ENCODE peak calls at places on chromosomes 6 and 20, in nine cellular contexts. One of them, this sample, is unnamed.

GRCh38 chr6:10210052-10210451 is 204.8 kb downstream of the TFAP2A start:
- DNase-seq in pancreas: no peak
- DNase-seq in NCI-H2171 treated with DMSO at 0.1 percent for 48 hours: no peak
- DNase-seq in right cardiac atrium: no peak
- DNase-seq in nephron progenitor cell: no peak
- DNase-seq in NCI-H1105 treated with DMSO at 0.1 percent for 48 hours: no peak
- DNase-seq in iris pigment epithelial cell: peak; percentile 68
- DNase-seq in astrocyte of the cerebellum: no peak
- DNase-seq in fibroblast of pulmonary artery: peak; percentile 3
- DNase-seq in this sample: no peak

GRCh38 chr20:32524871-32525501 is 60.1 kb downstream of the NOL4L start:
- DNase-seq in pancreas: peak; percentile 93
- DNase-seq in NCI-H2171 treated with DMSO at 0.1 percent for 48 hours: peak; percentile 63
- DNase-seq in right cardiac atrium: peak; percentile 91
- DNase-seq in nephron progenitor cell: no peak
- DNase-seq in NCI-H1105 treated with DMSO at 0.1 percent for 48 hours: peak; percentile 81
- DNase-seq in iris pigment epithelial cell: no peak
- DNase-seq in astrocyte of the cerebellum: no peak
- DNase-seq in fibroblast of pulmonary artery: no peak
- DNase-seq in this sample: no peak

GRCh38 chr6:120005292-120005976 is 655.9 kb upstream of the MAN1A1 start:
- DNase-seq in pancreas: no peak
- DNase-seq in NCI-H2171 treated with DMSO at 0.1 percent for 48 hours: peak; percentile 88
- DNase-seq in right cardiac atrium: no peak
- DNase-seq in nephron progenitor cell: no peak
- DNase-seq in NCI-H1105 treated with DMSO at 0.1 percent for 48 hours: peak; percentile 13
- DNase-seq in iris pigment epithelial cell: no peak
- DNase-seq in astrocyte of the cerebellum: no peak
- DNase-seq in fibroblast of pulmonary artery: no peak
- DNase-seq in this sample: peak; percentile 6

GRCh38 chr6:33628401-33628964 is 7.4 kb downstream of the ITPR3 start:
- DNase-seq in pancreas: no peak
- DNase-seq in NCI-H2171 treated with DMSO at 0.1 percent for 48 hours: peak; percentile 20
- DNase-seq in right cardiac atrium: no peak
- DNase-seq in nephron progenitor cell: no peak
- DNase-seq in NCI-H1105 treated with DMSO at 0.1 percent for 48 hours: peak; percentile 89
- DNase-seq in iris pigment epithelial cell: no peak
- DNase-seq in astrocyte of the cerebellum: no peak
- DNase-seq in fibroblast of pulmonary artery: no peak
- DNase-seq in this sample: peak; percentile 31

GRCh38 chr20:38121741-38122140 is 43.3 kb downstream of the TGM2 start:
- DNase-seq in pancreas: no peak
- DNase-seq in NCI-H2171 treated with DMSO at 0.1 percent for 48 hours: no peak
- DNase-seq in right cardiac atrium: no peak
- DNase-seq in nephron progenitor cell: no peak
- DNase-seq in NCI-H1105 treated with DMSO at 0.1 percent for 48 hours: no peak
- DNase-seq in iris pigment epithelial cell: no peak
- DNase-seq in astrocyte of the cerebellum: no peak
- DNase-seq in fibroblast of pulmonary artery: no peak
- DNase-seq in this sample: no peak

GRCh38 chr6:89934685-89935366 is 40.6 kb downstream of the GJA10 start:
- DNase-seq in pancreas: no peak
- DNase-seq in NCI-H2171 treated with DMSO at 0.1 percent for 48 hours: no peak
- DNase-seq in right cardiac atrium: no peak
- DNase-seq in nephron progenitor cell: no peak
- DNase-seq in NCI-H1105 treated with DMSO at 0.1 percent for 48 hours: no peak
- DNase-seq in iris pigment epithelial cell: no peak
- DNase-seq in astrocyte of the cerebellum: no peak
- DNase-seq in fibroblast of pulmonary artery: no peak
- DNase-seq in this sample: no peak

GRCh38 chr20:57474191-57474590 is 50.7 kb downstream of the CTCFL start:
- DNase-seq in pancreas: no peak
- DNase-seq in NCI-H2171 treated with DMSO at 0.1 percent for 48 hours: no peak
- DNase-seq in right cardiac atrium: no peak
- DNase-seq in nephron progenitor cell: no peak
- DNase-seq in NCI-H1105 treated with DMSO at 0.1 percent for 48 hours: no peak
- DNase-seq in iris pigment epithelial cell: no peak
- DNase-seq in astrocyte of the cerebellum: no peak
- DNase-seq in fibroblast of pulmonary artery: no peak
- DNase-seq in this sample: no peak

GRCh38 chr6:107114872-107115694 is at the start of gene BEND3:
- DNase-seq in pancreas: peak; percentile 55
- DNase-seq in NCI-H2171 treated with DMSO at 0.1 percent for 48 hours: peak; percentile 42
- DNase-seq in right cardiac atrium: peak; percentile 77
- DNase-seq in nephron progenitor cell: peak; percentile 61
- DNase-seq in NCI-H1105 treated with DMSO at 0.1 percent for 48 hours: peak; percentile 50
- DNase-seq in iris pigment epithelial cell: peak; percentile 16
- DNase-seq in astrocyte of the cerebellum: no peak
- DNase-seq in fibroblast of pulmonary artery: no peak
- DNase-seq in this sample: peak; percentile 59

GRCh38 chr20:46756419-46756818 is 47.0 kb downstream of the SLC2A10 start:
- DNase-seq in pancreas: no peak
- DNase-seq in NCI-H2171 treated with DMSO at 0.1 percent for 48 hours: no peak
- DNase-seq in right cardiac atrium: no peak
- DNase-seq in nephron progenitor cell: no peak
- DNase-seq in NCI-H1105 treated with DMSO at 0.1 percent for 48 hours: no peak
- DNase-seq in iris pigment epithelial cell: no peak
- DNase-seq in astrocyte of the cerebellum: no peak
- DNase-seq in fibroblast of pulmonary artery: no peak
- DNase-seq in this sample: no peak

GRCh38 chr6:5996701-5997419 is 9.9 kb downstream of the NRN1 start:
- DNase-seq in pancreas: no peak
- DNase-seq in NCI-H2171 treated with DMSO at 0.1 percent for 48 hours: peak; percentile 43
- DNase-seq in right cardiac atrium: peak; percentile 52
- DNase-seq in nephron progenitor cell: peak; percentile 74
- DNase-seq in NCI-H1105 treated with DMSO at 0.1 percent for 48 hours: peak; percentile 62
- DNase-seq in iris pigment epithelial cell: peak; percentile 14
- DNase-seq in astrocyte of the cerebellum: no peak
- DNase-seq in fibroblast of pulmonary artery: peak; percentile 25
- DNase-seq in this sample: no peak

GRCh38 chr6:16602035-16602434 is 159.2 kb downstream of the ATXN1 start:
- DNase-seq in pancreas: no peak
- DNase-seq in NCI-H2171 treated with DMSO at 0.1 percent for 48 hours: no peak
- DNase-seq in right cardiac atrium: no peak
- DNase-seq in nephron progenitor cell: no peak
- DNase-seq in NCI-H1105 treated with DMSO at 0.1 percent for 48 hours: no peak
- DNase-seq in iris pigment epithelial cell: no peak
- DNase-seq in astrocyte of the cerebellum: no peak
- DNase-seq in fibroblast of pulmonary artery: no peak
- DNase-seq in this sample: peak; percentile 78

GRCh38 chr6:118889163-118889562 is 4.8 kb upstream of the ASF1A start:
- DNase-seq in pancreas: no peak
- DNase-seq in NCI-H2171 treated with DMSO at 0.1 percent for 48 hours: no peak
- DNase-seq in right cardiac atrium: no peak
- DNase-seq in nephron progenitor cell: no peak
- DNase-seq in NCI-H1105 treated with DMSO at 0.1 percent for 48 hours: peak; percentile 79
- DNase-seq in iris pigment epithelial cell: no peak
- DNase-seq in astrocyte of the cerebellum: no peak
- DNase-seq in fibroblast of pulmonary artery: no peak
- DNase-seq in this sample: no peak

GRCh38 chr6:14658909-14659561 is 541.5 kb downstream of the CD83 start:
- DNase-seq in pancreas: no peak
- DNase-seq in NCI-H2171 treated with DMSO at 0.1 percent for 48 hours: no peak
- DNase-seq in right cardiac atrium: no peak
- DNase-seq in nephron progenitor cell: no peak
- DNase-seq in NCI-H1105 treated with DMSO at 0.1 percent for 48 hours: no peak
- DNase-seq in iris pigment epithelial cell: no peak
- DNase-seq in astrocyte of the cerebellum: no peak
- DNase-seq in fibroblast of pulmonary artery: peak; percentile 46
- DNase-seq in this sample: no peak

GRCh38 chr6:168116446-168116974 is 37.5 kb upstream of the FRMD1 start:
- DNase-seq in pancreas: no peak
- DNase-seq in NCI-H2171 treated with DMSO at 0.1 percent for 48 hours: no peak
- DNase-seq in right cardiac atrium: no peak
- DNase-seq in nephron progenitor cell: no peak
- DNase-seq in NCI-H1105 treated with DMSO at 0.1 percent for 48 hours: no peak
- DNase-seq in iris pigment epithelial cell: no peak
- DNase-seq in astrocyte of the cerebellum: no peak
- DNase-seq in fibroblast of pulmonary artery: no peak
- DNase-seq in this sample: no peak

GRCh38 chr20:796916-797315 is 28.6 kb upstream of the SLC52A3 start:
- DNase-seq in pancreas: no peak
- DNase-seq in NCI-H2171 treated with DMSO at 0.1 percent for 48 hours: no peak
- DNase-seq in right cardiac atrium: no peak
- DNase-seq in nephron progenitor cell: no peak
- DNase-seq in NCI-H1105 treated with DMSO at 0.1 percent for 48 hours: no peak
- DNase-seq in iris pigment epithelial cell: no peak
- DNase-seq in astrocyte of the cerebellum: no peak
- DNase-seq in fibroblast of pulmonary artery: no peak
- DNase-seq in this sample: no peak

GRCh38 chr6:46334442-46334841 is 156.8 kb downstream of the RCAN2 start:
- DNase-seq in pancreas: no peak
- DNase-seq in NCI-H2171 treated with DMSO at 0.1 percent for 48 hours: no peak
- DNase-seq in right cardiac atrium: no peak
- DNase-seq in nephron progenitor cell: no peak
- DNase-seq in NCI-H1105 treated with DMSO at 0.1 percent for 48 hours: no peak
- DNase-seq in iris pigment epithelial cell: no peak
- DNase-seq in astrocyte of the cerebellum: no peak
- DNase-seq in fibroblast of pulmonary artery: no peak
- DNase-seq in this sample: no peak

This sample was measured in GM12865.